ENCODE peak calls at places on chromosomes 6 and 20, in seven cellular contexts. D is fibroblast of lung, P is stomach, L is GM12865, J is endodermal cell, A is spleen, K is lower lobe of right lung. R is an unnamed sample.

GRCh38 chr6:166605752-166606151 is 19.3 kb upstream of the RAMACL start:
- DNase-seq in J (peak), D (no peak), L (no peak), K (no peak), A (no peak), P (no peak), R (no peak)

GRCh38 chr6:166879594-166879993 is 76.8 kb downstream of the RNASET2 start:
- DNase-seq in A (no peak), J (no peak), L (no peak), D (no peak), P (no peak), K (no peak), R (no peak)

GRCh38 chr6:111211411-111212030 is 124.2 kb downstream of the SLC16A10 start:
- DNase-seq in D (no peak), L (no peak), K (no peak), J (peak), P (peak), A (no peak), R (no peak)

GRCh38 chr20:38001173-38001875 is 31.9 kb downstream of the TTI1 start:
- DNase-seq in L (no peak), K (no peak), A (no peak), D (peak), P (no peak), J (no peak), R (peak)

GRCh38 chr6:118468682-118469465 is 79.2 kb upstream of the PLN start:
- DNase-seq in K (no peak), D (peak), J (no peak), A (no peak), L (no peak), P (no peak), R (peak)

GRCh38 chr6:142671791-142672190 is 273.2 kb downstream of the HIVEP2 start:
- DNase-seq in K (no peak), J (no peak), L (peak), P (no peak), D (no peak), A (no peak), R (no peak)

GRCh38 chr6:24313477-24314141 is 44.2 kb downstream of the DCDC2 start:
- DNase-seq in D (no peak), P (peak), L (no peak), K (no peak), J (no peak), A (no peak), R (peak)

GRCh38 chr6:121135425-121135824 is 198.9 kb downstream of the TBC1D32 start:
- DNase-seq in A (no peak), D (no peak), K (no peak), L (no peak), P (no peak), J (no peak), R (no peak)

GRCh38 chr6:157609117-157609516 is 213.9 kb upstream of the SNX9 start:
- DNase-seq in J (no peak), P (no peak), D (no peak), L (no peak), A (no peak), K (no peak), R (no peak)

GRCh38 chr6:166423051-166423745 is 40.5 kb upstream of the MPC1 start:
- DNase-seq in D (no peak), A (no peak), J (no peak), L (no peak), K (no peak), P (no peak), R (no peak)

GRCh38 chr20:47271216-47271615 is 85.3 kb downstream of the ZMYND8 start:
- DNase-seq in J (no peak), D (no peak), K (no peak), L (no peak), P (no peak), A (no peak), R (no peak)

GRCh38 chr6:128327890-128328289 is 192.5 kb downstream of the PTPRK start:
- DNase-seq in K (no peak), D (peak), L (peak), A (no peak), J (peak), P (no peak), R (peak)

GRCh38 chr6:11711644-11711993 is 67.0 kb downstream of the ADTRP start:
- DNase-seq in L (peak), J (no peak), A (no peak), P (no peak), K (no peak), D (peak), R (no peak)

GRCh38 chr6:164276211-164276610 is 861.7 kb downstream of the QKI start:
- DNase-seq in P (no peak), J (no peak), A (no peak), L (no peak), K (no peak), D (no peak), R (no peak)

GRCh38 chr20:16518068-16518783 is 55.0 kb downstream of the KIF16B start:
- DNase-seq in J (peak), P (peak), L (peak), A (no peak), K (no peak), D (peak), R (peak)

GRCh38 chr20:11379257-11380011 is 538.3 kb upstream of the BTBD3 start:
- DNase-seq in L (peak), K (no peak), P (no peak), D (no peak), A (peak), J (peak), R (peak)

GRCh38 chr20:25308671-25309394 is 60.9 kb downstream of the PYGB start:
- DNase-seq in J (no peak), K (peak), P (no peak), A (peak), L (no peak), D (peak), R (peak)

GRCh38 chr6:36739947-36740817 is 42.6 kb downstream of the RAB44 start:
- DNase-seq in J (no peak), A (no peak), K (no peak), P (no peak), L (no peak), D (no peak), R (no peak)

GRCh38 chr20:48708116-48708515 is 119.7 kb downstream of the PREX1 start:
- DNase-seq in K (no peak), P (no peak), J (no peak), L (no peak), A (peak), D (no peak), R (no peak)

GRCh38 chr6:150238294-150238693 is 95.5 kb downstream of the PPP1R14C start:
- DNase-seq in J (no peak), A (no peak), D (no peak), P (no peak), L (no peak), K (peak), R (no peak)

GRCh38 chr20:35662541-35662940 is 2.2 kb downstream of the CPNE1 start:
- DNase-seq in A (no peak), D (no peak), P (no peak), L (peak), K (no peak), J (no peak), R (no peak)

GRCh38 chr20:36173451-36173933 is 19.0 kb downstream of the EPB41L1 start:
- DNase-seq in L (peak), A (no peak), P (no peak), K (no peak), D (peak), J (peak), R (peak)

GRCh38 chr6:163288915-163289314 is 125.6 kb upstream of the QKI start:
- DNase-seq in P (no peak), D (no peak), J (no peak), K (no peak), L (no peak), A (no peak), R (no peak)

GRCh38 chr6:94735270-94735669 is 842.1 kb upstream of the MANEA start:
- DNase-seq in L (no peak), D (no peak), K (no peak), P (no peak), J (peak), A (no peak), R (no peak)

GRCh38 chr20:3765171-3765887 is 2.2 kb downstream of the ADISSP start:
- DNase-seq in D (no peak), P (no peak), L (no peak), K (peak), A (no peak), J (peak), R (no peak)

GRCh38 chr6:70381436-70381786 is 31.9 kb upstream of the FAM135A start:
- DNase-seq in A (no peak), K (no peak), J (no peak), D (no peak), P (no peak), L (no peak), R (no peak)

GRCh38 chr20:46027245-46027853 is 1.7 kb upstream of the SLC12A5 start:
- DNase-seq in L (peak), J (peak), P (no peak), K (no peak), D (peak), A (no peak), R (peak)

GRCh38 chr6:27547157-27548075 is 74.5 kb upstream of the ZNF184 start:
- DNase-seq in P (no peak), A (no peak), D (peak), J (peak), L (peak), K (no peak), R (peak)

GRCh38 chr6:125866433-125866832 is 75.7 kb downstream of the NCOA7 start:
- DNase-seq in P (no peak), K (no peak), L (no peak), J (no peak), D (no peak), A (no peak), R (no peak)

GRCh38 chr6:97026298-97026697 is 101.8 kb downstream of the KLHL32 start:
- DNase-seq in K (no peak), L (no peak), J (no peak), A (no peak), D (no peak), P (no peak), R (no peak)

GRCh38 chr6:156795825-156796224 is 18.6 kb downstream of the ARID1B start:
- DNase-seq in K (no peak), L (no peak), P (no peak), J (peak), A (no peak), D (no peak), R (no peak)

GRCh38 chr6:139538366-139538765 is 163.9 kb upstream of the CITED2 start:
- DNase-seq in J (no peak), A (no peak), P (no peak), K (no peak), L (no peak), D (no peak), R (peak)

DNA sequence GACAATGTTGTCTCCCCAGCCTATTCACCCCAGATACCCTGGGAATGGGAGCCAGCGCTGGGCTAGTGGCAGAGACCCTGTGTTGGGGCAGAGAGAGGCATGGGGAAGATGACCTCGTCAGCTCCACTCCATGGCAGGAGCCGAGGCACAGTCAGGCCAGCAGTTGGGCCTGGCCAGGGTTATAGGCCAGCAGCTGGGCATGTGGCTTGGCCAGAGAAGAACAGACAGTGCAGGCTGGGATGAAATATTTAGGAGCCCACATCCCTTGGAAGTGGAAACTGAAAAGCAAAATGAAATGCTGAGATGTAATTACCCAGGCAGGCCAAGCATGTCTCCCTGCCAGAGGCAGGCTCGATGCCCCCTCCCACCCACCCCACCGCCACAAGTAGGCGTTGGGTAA is 70.0 kb downstream of the GRM4 start:
- DNase-seq in A (no peak), J (no peak), D (no peak), L (no peak), K (no peak), P (no peak), R (no peak)
- TF ChIP-seq CTCF in A (no peak), J (no peak), D (no peak), L (no peak), K (no peak), P (no peak), R (no peak)

GRCh38 chr20:19519461-19519860 is 238.6 kb upstream of the RIN2 start:
- DNase-seq in A (no peak), D (no peak), P (no peak), L (no peak), K (no peak), J (no peak), R (no peak)
- H3K4me3 ChIP-seq in A (no peak), D (no peak), P (no peak), L (no peak), K (no peak), J (no peak), R (no peak)

GRCh38 chr6:133820208-133820607 is 68.7 kb upstream of the TCF21 start:
- DNase-seq in P (no peak), A (no peak), J (no peak), K (no peak), L (no peak), D (no peak), R (no peak)

GRCh38 chr6:133814797-133815196 is 74.1 kb upstream of the TCF21 start:
- DNase-seq in D (peak), K (no peak), J (no peak), L (no peak), P (no peak), A (no peak), R (peak)

GRCh38 chr6:133818320-133818719 is 70.6 kb upstream of the TCF21 start:
- DNase-seq in L (no peak), D (no peak), A (no peak), P (no peak), J (no peak), K (no peak), R (no peak)

GRCh38 chr6:133815313-133815712 is 73.6 kb upstream of the TCF21 start:
- DNase-seq in K (no peak), L (no peak), P (no peak), J (no peak), D (no peak), A (no peak), R (no peak)

GRCh38 chr6:133817460-133818047 is 71.4 kb upstream of the TCF21 start:
- DNase-seq in P (no peak), J (peak), L (peak), K (no peak), A (no peak), D (no peak), R (no peak)
- TF ChIP-seq CTCF in P (peak), J (peak), L (peak), K (peak), A (no peak), D (peak), R (peak)

GRCh38 chr6:31308845-31309175 is 36.9 kb upstream of the HLA-C start:
- DNase-seq in K (no peak), A (no peak), P (no peak), L (no peak), J (no peak), D (no peak), R (no peak)

GRCh38 chr6:31304683-31305082 is 32.8 kb upstream of the HLA-C start:
- DNase-seq in D (no peak), L (peak), P (no peak), J (no peak), K (no peak), A (no peak), R (no peak)

GRCh38 chr6:31308050-31308844 is 36.4 kb upstream of the HLA-C start:
- DNase-seq in L (peak), K (peak), P (peak), A (peak), D (no peak), J (peak), R (no peak)

GRCh38 chr6:31305674-31306219 is 33.9 kb upstream of the HLA-C start:
- DNase-seq in P (no peak), D (no peak), A (no peak), J (no peak), K (no peak), L (no peak), R (no peak)

GRCh38 chr6:31307669-31308049 is 35.8 kb upstream of the HLA-C start:
- DNase-seq in J (no peak), L (no peak), K (no peak), D (no peak), P (no peak), A (peak), R (no peak)
- H3K4me3 ChIP-seq in J (no peak), L (no peak), K (peak), D (no peak), P (peak), A (peak), R (no peak)

GRCh38 chr6:30740993-30741784 is 1.3 kb downstream of the FLOT1 start:
- DNase-seq in K (no peak), L (peak), A (no peak), P (no peak), J (peak), D (no peak), R (peak)
- TF ChIP-seq CTCF in K (no peak), L (no peak), A (no peak), P (no peak), J (peak), D (no peak), R (no peak)

GRCh38 chr6:72941263-72941662 is 284.0 kb downstream of the KHDC1L start:
- DNase-seq in K (no peak), L (no peak), J (no peak), A (no peak), P (no peak), D (no peak), R (no peak)

GRCh38 chr6:72938104-72938503 is 287.2 kb downstream of the KHDC1L start:
- DNase-seq in L (no peak), P (no peak), A (no peak), D (peak), J (no peak), K (no peak), R (no peak)

GRCh38 chr6:72939029-72939428 is 286.3 kb downstream of the KHDC1L start:
- DNase-seq in J (no peak), L (no peak), K (no peak), D (no peak), P (no peak), A (no peak), R (no peak)

GRCh38 chr6:72941751-72942150 is 283.5 kb downstream of the KHDC1L start:
- DNase-seq in L (no peak), J (no peak), K (no peak), D (no peak), A (no peak), P (peak), R (no peak)

GRCh38 chr6:72940265-72940664 is 285.0 kb downstream of the KHDC1L start:
- DNase-seq in K (no peak), J (no peak), D (no peak), P (no peak), L (no peak), A (no peak), R (no peak)
- H3K4me3 ChIP-seq in K (no peak), J (no peak), D (no peak), P (no peak), L (no peak), A (no peak), R (no peak)

DNA sequence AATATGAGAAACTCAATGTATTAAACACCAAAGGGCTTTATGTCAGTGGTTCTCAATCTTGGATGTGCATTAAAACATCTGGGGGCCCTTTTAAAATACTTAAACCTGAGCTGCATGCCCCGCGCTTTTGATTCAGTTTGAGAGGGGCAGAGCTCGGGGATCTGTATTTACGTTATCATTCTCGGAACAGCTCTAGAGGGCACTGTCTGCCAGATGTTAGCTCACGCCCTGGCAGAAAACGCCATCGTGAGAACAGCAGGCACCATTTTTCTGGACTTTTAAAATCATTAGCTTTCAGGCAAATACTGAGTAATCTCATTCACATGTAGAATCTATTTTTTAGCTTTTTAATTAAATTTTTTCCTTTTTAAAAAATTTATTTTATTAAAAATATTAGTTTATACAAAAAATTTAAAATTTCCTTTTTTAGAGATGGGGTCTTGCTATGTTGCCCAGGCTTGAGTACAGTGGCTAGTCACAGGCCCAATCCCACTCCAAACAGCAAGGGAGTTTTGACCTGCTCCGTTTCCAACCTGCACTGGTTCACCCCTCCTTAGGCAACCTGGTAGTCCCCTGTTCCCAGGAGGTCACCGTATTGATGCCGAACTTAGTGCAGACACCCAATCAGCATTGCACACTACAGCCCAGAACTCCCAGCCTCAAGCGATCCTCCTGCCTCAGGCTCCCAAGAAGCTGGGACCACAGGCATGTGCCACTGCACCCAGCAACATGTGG is 30.0 kb upstream of the ZNF133 start:
- DNase-seq in K (no peak), P (no peak), J (no peak), L (no peak), A (no peak), D (no peak), R (no peak)
- TF ChIP-seq CTCF in K (no peak), P (no peak), J (peak), L (no peak), A (no peak), D (no peak), R (peak)

DNA sequence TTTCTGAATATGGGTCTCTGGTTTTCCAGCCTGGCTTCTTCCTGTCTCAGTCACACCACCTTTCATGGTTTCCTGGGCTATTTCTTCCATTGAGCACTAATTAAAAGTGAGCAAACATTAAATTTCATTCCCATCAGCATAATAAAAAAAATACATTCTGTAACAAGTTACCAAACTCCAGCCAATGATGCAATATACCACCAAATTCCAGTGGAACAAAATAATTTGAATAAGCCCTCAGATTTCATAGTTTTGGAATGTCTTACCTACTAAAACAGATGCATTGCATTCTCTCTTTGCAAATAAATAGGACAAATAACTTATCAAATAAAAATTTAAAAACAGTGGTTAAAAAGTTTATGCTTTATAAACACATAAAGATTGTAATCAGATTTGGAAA is 97.8 kb upstream of the PRDM1 start:
- DNase-seq in A (no peak), L (no peak), P (no peak), K (no peak), D (no peak), J (no peak), R (peak)
- H3K4me3 ChIP-seq in A (no peak), L (no peak), P (no peak), K (no peak), D (no peak), J (no peak), R (no peak)

R was measured in choroid plexus epithelial cell.